ENCODE peak calls at places on chromosomes 4 and X, in ten cellular contexts. One of them, this sample, is unnamed.

GRCh38 chr4:188781655-188782054 is 642.4 kb downstream of the TRIML1 start:
- DNase-seq in HCT116: peak; percentile 21
- DNase-seq in stomach: peak; percentile 31
- DNase-seq in breast epithelium: no peak
- DNase-seq in esophagus muscularis mucosa: no peak
- DNase-seq in sigmoid colon: no peak
- DNase-seq in transverse colon: no peak
- DNase-seq in suprapubic skin: no peak
- DNase-seq in upper lobe of left lung: no peak
- DNase-seq in vagina: no peak
- DNase-seq in this sample: no peak

GRCh38 chrX:15050395-15050794 is 177.2 kb downstream of the MOSPD2 start:
- DNase-seq in HCT116: no peak
- DNase-seq in stomach: no peak
- DNase-seq in breast epithelium: no peak
- DNase-seq in esophagus muscularis mucosa: no peak
- DNase-seq in sigmoid colon: no peak
- DNase-seq in transverse colon: no peak
- DNase-seq in suprapubic skin: no peak
- DNase-seq in upper lobe of left lung: no peak
- DNase-seq in vagina: no peak
- DNase-seq in this sample: no peak

GRCh38 chr4:42411803-42412202 is 14.5 kb downstream of the SHISA3 start:
- DNase-seq in HCT116: no peak
- DNase-seq in stomach: no peak
- DNase-seq in breast epithelium: no peak
- DNase-seq in esophagus muscularis mucosa: no peak
- DNase-seq in sigmoid colon: no peak
- DNase-seq in transverse colon: no peak
- DNase-seq in suprapubic skin: no peak
- DNase-seq in upper lobe of left lung: no peak
- DNase-seq in vagina: no peak
- DNase-seq in this sample: no peak

GRCh38 chr4:144514736-144515135 is 131.2 kb upstream of the HHIP start:
- DNase-seq in HCT116: no peak
- DNase-seq in stomach: no peak
- DNase-seq in breast epithelium: no peak
- DNase-seq in esophagus muscularis mucosa: no peak
- DNase-seq in sigmoid colon: no peak
- DNase-seq in transverse colon: no peak
- DNase-seq in suprapubic skin: no peak
- DNase-seq in upper lobe of left lung: no peak
- DNase-seq in vagina: no peak
- DNase-seq in this sample: no peak

GRCh38 chr4:90542216-90542615 is 415.0 kb downstream of the CCSER1 start:
- DNase-seq in HCT116: no peak
- DNase-seq in stomach: no peak
- DNase-seq in breast epithelium: no peak
- DNase-seq in esophagus muscularis mucosa: no peak
- DNase-seq in sigmoid colon: no peak
- DNase-seq in transverse colon: no peak
- DNase-seq in suprapubic skin: no peak
- DNase-seq in upper lobe of left lung: no peak
- DNase-seq in vagina: no peak
- DNase-seq in this sample: no peak

GRCh38 chr4:181245326-181245725 is 997.9 kb upstream of the TENM3 start:
- DNase-seq in HCT116: no peak
- DNase-seq in stomach: no peak
- DNase-seq in breast epithelium: no peak
- DNase-seq in esophagus muscularis mucosa: no peak
- DNase-seq in sigmoid colon: no peak
- DNase-seq in transverse colon: no peak
- DNase-seq in suprapubic skin: no peak
- DNase-seq in upper lobe of left lung: no peak
- DNase-seq in vagina: no peak
- DNase-seq in this sample: no peak

GRCh38 chrX:120463241-120463640 is 5.9 kb downstream of the LAMP2 start:
- DNase-seq in HCT116: no peak
- DNase-seq in stomach: no peak
- DNase-seq in breast epithelium: no peak
- DNase-seq in esophagus muscularis mucosa: no peak
- DNase-seq in sigmoid colon: no peak
- DNase-seq in transverse colon: no peak
- DNase-seq in suprapubic skin: no peak
- DNase-seq in upper lobe of left lung: no peak
- DNase-seq in vagina: no peak
- DNase-seq in this sample: peak; percentile 22

GRCh38 chr4:150082241-150082640 is 4.0 kb downstream of the DCLK2 start:
- DNase-seq in HCT116: no peak
- DNase-seq in stomach: peak; percentile 34
- DNase-seq in breast epithelium: no peak
- DNase-seq in esophagus muscularis mucosa: no peak
- DNase-seq in sigmoid colon: no peak
- DNase-seq in transverse colon: no peak
- DNase-seq in suprapubic skin: no peak
- DNase-seq in upper lobe of left lung: no peak
- DNase-seq in vagina: no peak
- DNase-seq in this sample: no peak

GRCh38 chr4:39825741-39826231 is 127.8 kb downstream of the UBE2K start:
- DNase-seq in HCT116: no peak
- DNase-seq in stomach: no peak
- DNase-seq in breast epithelium: no peak
- DNase-seq in esophagus muscularis mucosa: no peak
- DNase-seq in sigmoid colon: no peak
- DNase-seq in transverse colon: no peak
- DNase-seq in suprapubic skin: no peak
- DNase-seq in upper lobe of left lung: no peak
- DNase-seq in vagina: no peak
- DNase-seq in this sample: no peak

GRCh38 chr4:81314196-81314896 is 99.3 kb upstream of the PRKG2 start:
- DNase-seq in HCT116: no peak
- DNase-seq in stomach: peak; percentile 83
- DNase-seq in breast epithelium: no peak
- DNase-seq in esophagus muscularis mucosa: no peak
- DNase-seq in sigmoid colon: no peak
- DNase-seq in transverse colon: peak; percentile 97
- DNase-seq in suprapubic skin: no peak
- DNase-seq in upper lobe of left lung: no peak
- DNase-seq in vagina: no peak
- DNase-seq in this sample: no peak

GRCh38 chrX:154322890-154323289 is 27.3 kb downstream of the TKTL1 start:
- DNase-seq in HCT116: no peak
- DNase-seq in stomach: no peak
- DNase-seq in breast epithelium: no peak
- DNase-seq in esophagus muscularis mucosa: no peak
- DNase-seq in sigmoid colon: no peak
- DNase-seq in transverse colon: no peak
- DNase-seq in suprapubic skin: no peak
- DNase-seq in upper lobe of left lung: no peak
- DNase-seq in vagina: no peak
- DNase-seq in this sample: no peak

GRCh38 chr4:23423540-23423939 is 466.3 kb downstream of the PPARGC1A start:
- DNase-seq in HCT116: no peak
- DNase-seq in stomach: no peak
- DNase-seq in breast epithelium: no peak
- DNase-seq in esophagus muscularis mucosa: no peak
- DNase-seq in sigmoid colon: no peak
- DNase-seq in transverse colon: no peak
- DNase-seq in suprapubic skin: no peak
- DNase-seq in upper lobe of left lung: no peak
- DNase-seq in vagina: no peak
- DNase-seq in this sample: no peak

GRCh38 chr4:2258091-2259035 is 3.5 kb downstream of the MXD4 start:
- DNase-seq in HCT116: no peak
- DNase-seq in stomach: peak; percentile 24
- DNase-seq in breast epithelium: peak; percentile 17
- DNase-seq in esophagus muscularis mucosa: peak; percentile 87
- DNase-seq in sigmoid colon: no peak
- DNase-seq in transverse colon: peak; percentile 7
- DNase-seq in suprapubic skin: peak; percentile 78
- DNase-seq in upper lobe of left lung: peak; percentile 64
- DNase-seq in vagina: peak; percentile 86
- DNase-seq in this sample: no peak
- TF ChIP-seq POLR2A in HCT116: no peak
- TF ChIP-seq POLR2A in stomach: no peak
- TF ChIP-seq POLR2A in breast epithelium: no peak
- TF ChIP-seq POLR2A in esophagus muscularis mucosa: no peak
- TF ChIP-seq POLR2A in sigmoid colon: no peak
- TF ChIP-seq POLR2A in transverse colon: no peak
- TF ChIP-seq POLR2A in suprapubic skin: no peak
- TF ChIP-seq POLR2A in upper lobe of left lung: no peak
- TF ChIP-seq POLR2A in vagina: no peak
- TF ChIP-seq POLR2A in this sample: no peak

DNA sequence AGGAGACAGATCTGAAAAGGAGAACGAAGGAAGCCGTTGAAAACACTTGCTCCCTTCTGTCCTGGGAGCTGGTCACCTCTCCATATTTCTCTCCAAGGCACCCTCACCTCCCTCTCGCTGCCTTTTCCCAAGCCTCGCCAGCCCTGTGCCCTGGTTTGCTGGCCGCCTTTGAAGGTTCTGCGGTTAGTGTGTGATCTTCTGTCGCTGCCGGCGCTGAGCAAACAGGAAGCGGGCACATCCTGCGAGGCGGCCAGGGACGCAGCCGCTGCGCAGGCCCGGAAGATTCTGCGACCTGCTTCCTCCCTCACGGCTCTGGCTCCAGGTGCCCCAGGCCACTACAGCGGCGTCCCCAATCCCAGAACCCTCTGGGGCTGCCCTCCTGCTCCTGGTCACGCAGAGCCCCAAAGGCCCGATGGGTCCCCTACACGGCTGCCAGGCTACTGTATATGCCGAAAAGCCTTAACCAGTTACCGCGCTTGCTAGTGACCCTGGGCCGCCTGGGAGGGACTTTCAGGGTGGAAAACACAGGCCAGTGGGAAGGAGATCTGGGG is 2.5 kb upstream of the SASH3 start:
- DNase-seq in HCT116: no peak
- DNase-seq in stomach: peak; percentile 71
- DNase-seq in breast epithelium: peak; percentile 45
- DNase-seq in esophagus muscularis mucosa: no peak
- DNase-seq in sigmoid colon: no peak
- DNase-seq in transverse colon: peak; percentile 75
- DNase-seq in suprapubic skin: no peak
- DNase-seq in upper lobe of left lung: peak; percentile 86
- DNase-seq in vagina: no peak
- DNase-seq in this sample: peak; percentile 13
- H3K4me3 ChIP-seq in HCT116: no peak overlapping the region
- H3K4me3 ChIP-seq in stomach: peak overlapping the region; percentile 22
- H3K4me3 ChIP-seq in breast epithelium: no peak overlapping the region
- H3K4me3 ChIP-seq in esophagus muscularis mucosa: no peak overlapping the region
- H3K4me3 ChIP-seq in sigmoid colon: no peak overlapping the region
- H3K4me3 ChIP-seq in transverse colon: no peak overlapping the region
- H3K4me3 ChIP-seq in suprapubic skin: peak overlapping the region; percentile 9
- H3K4me3 ChIP-seq in upper lobe of left lung: no peak overlapping the region
- H3K4me3 ChIP-seq in vagina: no peak overlapping the region
- H3K4me3 ChIP-seq in this sample: no peak overlapping the region

GRCh38 chr4:6928067-6928466 is 18.4 kb downstream of the TBC1D14 start:
- DNase-seq in HCT116: no peak
- DNase-seq in stomach: no peak
- DNase-seq in breast epithelium: no peak
- DNase-seq in esophagus muscularis mucosa: no peak
- DNase-seq in sigmoid colon: no peak
- DNase-seq in transverse colon: no peak
- DNase-seq in suprapubic skin: no peak
- DNase-seq in upper lobe of left lung: no peak
- DNase-seq in vagina: no peak
- DNase-seq in this sample: no peak

GRCh38 chr4:6925357-6925836 is 15.8 kb downstream of the TBC1D14 start:
- DNase-seq in HCT116: no peak
- DNase-seq in stomach: no peak
- DNase-seq in breast epithelium: no peak
- DNase-seq in esophagus muscularis mucosa: no peak
- DNase-seq in sigmoid colon: peak; percentile 80
- DNase-seq in transverse colon: no peak
- DNase-seq in suprapubic skin: no peak
- DNase-seq in upper lobe of left lung: no peak
- DNase-seq in vagina: no peak
- DNase-seq in this sample: no peak

GRCh38 chr4:6929339-6929734 is 19.7 kb downstream of the TBC1D14 start:
- DNase-seq in HCT116: no peak
- DNase-seq in stomach: no peak
- DNase-seq in breast epithelium: no peak
- DNase-seq in esophagus muscularis mucosa: no peak
- DNase-seq in sigmoid colon: no peak
- DNase-seq in transverse colon: no peak
- DNase-seq in suprapubic skin: no peak
- DNase-seq in upper lobe of left lung: no peak
- DNase-seq in vagina: no peak
- DNase-seq in this sample: no peak

GRCh38 chr4:6926081-6926480 is 16.5 kb downstream of the TBC1D14 start:
- DNase-seq in HCT116: no peak
- DNase-seq in stomach: no peak
- DNase-seq in breast epithelium: no peak
- DNase-seq in esophagus muscularis mucosa: no peak
- DNase-seq in sigmoid colon: no peak
- DNase-seq in transverse colon: no peak
- DNase-seq in suprapubic skin: no peak
- DNase-seq in upper lobe of left lung: no peak
- DNase-seq in vagina: no peak
- DNase-seq in this sample: no peak

DNA sequence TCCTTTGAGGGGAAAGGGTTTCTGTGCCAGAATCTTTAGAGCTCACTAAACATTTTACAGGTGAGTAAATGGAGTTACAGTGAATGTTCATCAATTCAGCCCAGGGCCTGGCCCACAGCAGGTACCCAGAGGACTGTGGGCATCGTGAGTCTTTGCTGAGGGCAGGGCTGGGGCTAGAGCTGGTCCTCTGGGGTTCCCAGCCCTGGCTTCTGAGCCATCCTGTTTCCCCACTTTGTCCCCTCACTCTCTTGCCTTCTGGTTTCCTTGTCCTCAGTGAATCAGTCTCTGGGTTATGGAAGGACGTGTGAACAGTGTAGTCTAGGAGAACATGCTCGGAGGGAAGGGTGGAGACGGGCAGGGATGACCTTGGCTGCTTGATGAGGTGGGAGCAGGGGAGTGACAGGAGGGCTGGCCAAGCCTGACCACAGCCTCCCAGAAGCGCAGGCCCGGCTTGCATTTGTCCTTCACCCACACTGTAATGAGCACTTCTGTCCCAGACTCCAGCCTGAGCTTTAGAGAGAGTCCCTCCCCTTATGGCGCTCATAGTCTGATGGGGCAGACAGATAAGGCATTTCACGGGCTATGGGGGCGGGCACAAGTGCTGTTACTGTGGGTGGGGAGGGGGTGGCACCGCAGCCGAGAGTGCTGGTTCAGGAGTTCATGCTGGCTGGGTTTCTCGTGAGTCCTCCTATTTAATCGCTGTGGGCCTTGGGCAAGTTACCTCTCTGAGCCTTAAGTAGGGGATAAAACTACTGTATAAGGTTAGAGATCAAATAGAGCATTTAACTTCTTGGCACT is 17.3 kb downstream of the TBC1D14 start:
- DNase-seq in HCT116: no peak
- DNase-seq in stomach: peak; percentile 62
- DNase-seq in breast epithelium: no peak
- DNase-seq in esophagus muscularis mucosa: no peak
- DNase-seq in sigmoid colon: no peak
- DNase-seq in transverse colon: peak; percentile 87
- DNase-seq in suprapubic skin: no peak
- DNase-seq in upper lobe of left lung: no peak
- DNase-seq in vagina: no peak
- DNase-seq in this sample: peak; percentile 71
- TF ChIP-seq POLR2AphosphoS5 in HCT116: no peak
- TF ChIP-seq POLR2AphosphoS5 in stomach: peak; percentile 30
- TF ChIP-seq POLR2AphosphoS5 in breast epithelium: no peak
- TF ChIP-seq POLR2AphosphoS5 in esophagus muscularis mucosa: no peak
- TF ChIP-seq POLR2AphosphoS5 in sigmoid colon: no peak
- TF ChIP-seq POLR2AphosphoS5 in transverse colon: peak; percentile 78
- TF ChIP-seq POLR2AphosphoS5 in suprapubic skin: no peak
- TF ChIP-seq POLR2AphosphoS5 in upper lobe of left lung: peak; percentile 28
- TF ChIP-seq POLR2AphosphoS5 in vagina: no peak
- TF ChIP-seq POLR2AphosphoS5 in this sample: peak; percentile 71

GRCh38 chr4:56389558-56389957 is 2.3 kb upstream of the AASDH start:
- DNase-seq in HCT116: no peak
- DNase-seq in stomach: no peak
- DNase-seq in breast epithelium: no peak
- DNase-seq in esophagus muscularis mucosa: no peak
- DNase-seq in sigmoid colon: no peak
- DNase-seq in transverse colon: no peak
- DNase-seq in suprapubic skin: no peak
- DNase-seq in upper lobe of left lung: no peak
- DNase-seq in vagina: no peak
- DNase-seq in this sample: no peak
- TF ChIP-seq POLR2A in HCT116: no peak
- TF ChIP-seq POLR2A in stomach: no peak
- TF ChIP-seq POLR2A in breast epithelium: no peak
- TF ChIP-seq POLR2A in esophagus muscularis mucosa: no peak
- TF ChIP-seq POLR2A in sigmoid colon: no peak
- TF ChIP-seq POLR2A in transverse colon: no peak
- TF ChIP-seq POLR2A in suprapubic skin: no peak
- TF ChIP-seq POLR2A in upper lobe of left lung: no peak
- TF ChIP-seq POLR2A in vagina: no peak
- TF ChIP-seq POLR2A in this sample: no peak

This sample was measured in prostate gland.